ENCODE peak calls at places on chromosomes 7 and 10, in four cellular contexts. E, O, V and A are unnamed samples.
A peak's percentile ranks its signal among the peaks of the same experiment; 100 is the strongest.

GRCh38 chr10:12419279-12419847 is 70.0 kb downstream of the CAMK1D start:
- DNase-seq in E (no peak), O (no peak), V (peak; percentile 79), A (peak; percentile 70)

GRCh38 chr10:119412244-119412750 is 130.2 kb downstream of the RGS10 start:
- DNase-seq in E (no peak), O (no peak), V (no peak), A (no peak)

GRCh38 chr10:52032681-52033629 is 281.1 kb upstream of the DKK1 start:
- DNase-seq in E (no peak), O (no peak), V (no peak), A (no peak)

GRCh38 chr10:71326464-71326881 is 7.4 kb downstream of the SLC29A3 start:
- DNase-seq in E (no peak), O (no peak), V (no peak), A (no peak)

GRCh38 chr10:69499726-69500689 is 48.7 kb downstream of the TSPAN15 start:
- DNase-seq in E (no peak), O (no peak), V (no peak), A (no peak)

GRCh38 chr7:80127412-80128150 is 7.0 kb upstream of the GNAI1 start:
- DNase-seq in E (no peak), O (peak; percentile 37), V (no peak), A (no peak)

GRCh38 chr7:2982831-2983230 is 60.8 kb downstream of the CARD11 start:
- DNase-seq in E (no peak), O (no peak), V (no peak), A (no peak)

GRCh38 chr7:40403664-40404476 is 269.1 kb downstream of the SUGCT start:
- DNase-seq in E (no peak), O (peak; percentile 88), V (no peak), A (no peak)

GRCh38 chr10:22022257-22023051 is 18.9 kb upstream of the DNAJC1 start:
- DNase-seq in E (peak; percentile 76), O (no peak), V (no peak), A (no peak)

GRCh38 chr7:96322373-96322695 is 436 bp upstream of the SLC25A13 start:
- DNase-seq in E (no peak), O (no peak), V (no peak), A (no peak)

GRCh38 chr10:124719213-124719851 is 24.8 kb downstream of the FAM53B start:
- DNase-seq in E (peak; percentile 51), O (no peak), V (no peak), A (no peak)

GRCh38 chr7:67518580-67518979 is 521.9 kb downstream of the TYW1 start:
- DNase-seq in E (no peak), O (no peak), V (no peak), A (no peak)

GRCh38 chr10:91590142-91590903 is 42.5 kb downstream of the PPP1R3C start:
- DNase-seq in E (no peak), O (no peak), V (no peak), A (no peak)

GRCh38 chr7:132176719-132177118 is 399.6 kb downstream of the PLXNA4 start:
- DNase-seq in E (no peak), O (no peak), V (no peak), A (no peak)

GRCh38 chr7:101936612-101937231 is 119.3 kb downstream of the CUX1 start:
- DNase-seq in E (peak; percentile 30), O (no peak), V (no peak), A (no peak)

GRCh38 chr10:124917939-124918830 is 23.7 kb upstream of the ZRANB1 start:
- DNase-seq in E (no peak), O (no peak), V (no peak), A (no peak)

GRCh38 chr10:133310399-133310755 is 1.7 kb downstream of the ZNF511 start:
- DNase-seq in E (no peak), O (no peak), V (no peak), A (no peak)

GRCh38 chr7:142568430-142569097 is 180.7 kb upstream of the PRSS1 start:
- DNase-seq in E (no peak), O (no peak), V (no peak), A (peak; percentile 86)

GRCh38 chr7:99949645-99950228 is 20.3 kb upstream of the GJC3 start:
- DNase-seq in E (peak; percentile 17), O (peak; percentile 21), V (no peak), A (no peak)

GRCh38 chr7:1725199-1725701 is 55.2 kb downstream of the ELFN1 start:
- DNase-seq in E (no peak), O (no peak), V (no peak), A (no peak)

DNA sequence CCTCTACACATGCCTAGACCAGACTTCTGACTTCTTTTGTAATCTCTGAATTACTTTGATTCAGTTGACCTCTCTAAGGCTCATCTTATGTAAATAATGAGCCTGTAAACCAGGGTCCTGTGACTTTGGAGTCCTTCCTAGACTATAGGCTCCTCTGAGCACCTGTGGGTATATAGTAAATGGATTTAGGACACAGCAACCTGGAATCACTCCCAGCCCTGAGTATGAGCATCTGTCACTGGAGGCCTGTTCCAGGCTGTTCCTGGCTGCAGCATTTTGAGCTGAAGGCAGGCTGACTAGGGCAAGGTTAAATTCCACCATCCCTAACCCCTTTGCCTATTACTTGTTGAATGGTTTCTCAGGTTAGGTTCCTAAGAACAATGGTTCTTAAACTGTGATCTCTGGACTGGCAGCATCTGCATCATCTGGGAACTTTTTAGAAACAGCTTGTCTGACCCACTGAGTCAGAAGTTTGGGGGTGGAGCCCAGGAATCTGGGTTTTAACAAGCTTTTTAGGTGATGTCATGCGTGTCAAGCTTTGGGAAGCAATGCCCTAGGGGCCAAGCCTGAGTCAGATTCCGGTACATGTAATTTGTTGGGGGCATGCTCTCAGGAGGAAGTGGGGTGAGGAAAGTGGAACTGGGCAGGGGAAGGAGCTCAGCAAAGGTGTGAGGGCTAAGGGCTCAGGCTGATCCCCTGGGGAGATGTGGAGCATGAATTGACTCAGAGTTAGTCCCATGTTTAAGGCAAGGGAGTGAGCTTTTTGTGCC is 28.2 kb downstream of the MINDY4 start:
- DNase-seq in E (no peak), O (no peak), V (no peak), A (no peak)
- TF ChIP-seq TCF7L2 in E (no peak), O (no peak), V (no peak), A (no peak)

GRCh38 chr7:111718886-111719285 is 156.6 kb upstream of the IMMP2L start:
- DNase-seq in E (no peak), O (no peak), V (no peak), A (no peak)
- H3K4me3 ChIP-seq in E (no peak overlapping the region), O (no peak overlapping the region), V (no peak overlapping the region), A (no peak overlapping the region)

DNA sequence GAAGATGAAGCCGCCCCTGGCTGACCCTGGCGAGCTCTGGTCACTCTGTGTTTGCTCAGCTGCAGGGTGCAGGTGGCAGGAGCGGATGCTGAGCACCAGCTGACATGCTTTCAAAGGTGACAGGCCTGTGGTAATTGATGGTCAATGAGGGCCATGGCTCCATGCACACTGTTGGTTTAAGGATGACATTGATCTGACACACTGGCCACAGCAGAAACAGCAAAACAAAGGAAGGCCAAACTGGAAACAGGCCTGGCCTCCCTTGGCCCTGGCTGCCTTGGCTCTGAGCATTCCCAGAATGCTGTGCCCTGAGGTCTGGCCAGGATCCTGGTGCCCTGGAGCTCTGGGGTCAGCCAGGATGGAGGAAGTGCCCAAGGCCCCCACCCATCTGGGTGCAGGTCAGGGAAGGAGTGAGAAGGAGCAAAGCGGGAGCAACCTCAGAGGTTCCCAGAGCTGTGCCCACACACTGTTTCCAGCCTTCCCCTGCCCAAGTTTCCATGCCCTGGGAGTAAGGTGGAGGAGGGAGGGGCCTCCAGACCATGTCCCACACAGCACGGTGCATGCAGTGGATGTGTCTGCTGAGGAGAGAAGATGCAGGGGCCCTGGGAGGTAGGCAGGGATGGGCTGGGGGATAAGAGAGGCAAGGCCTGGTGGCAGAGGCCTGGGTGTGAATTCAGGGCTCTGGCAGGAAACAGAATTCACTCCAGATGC is 302.2 kb downstream of the RPS24 start:
- DNase-seq in E (no peak), O (no peak), V (no peak), A (peak; percentile 89)
- TF ChIP-seq TCF7L2 in E (no peak), O (no peak), V (no peak), A (peak; percentile 24)

GRCh38 chr7:25228386-25228785 is at the start of gene NPVF:
- DNase-seq in E (no peak), O (no peak), V (no peak), A (no peak)
- H3K4me3 ChIP-seq in E (no peak within 1 kb of the TSS), O (no peak within 1 kb of the TSS), V (no peak within 1 kb of the TSS), A (no peak within 1 kb of the TSS)

GRCh38 chr10:126581648-126582046 is 88.8 kb downstream of the C10orf90 start:
- DNase-seq in E (no peak), O (no peak), V (no peak), A (no peak)

GRCh38 chr10:126584836-126585235 is 85.7 kb downstream of the C10orf90 start:
- DNase-seq in E (no peak), O (no peak), V (no peak), A (no peak)

GRCh38 chr10:126583507-126584200 is 86.8 kb downstream of the C10orf90 start:
- DNase-seq in E (no peak), O (no peak), V (no peak), A (no peak)

GRCh38 chr10:126585249-126585986 is 85.1 kb downstream of the C10orf90 start:
- DNase-seq in E (no peak), O (no peak), V (no peak), A (no peak)

GRCh38 chr10:126580873-126581647 is 89.4 kb downstream of the C10orf90 start:
- DNase-seq in E (no peak), O (no peak), V (no peak), A (no peak)
- TF ChIP-seq TCF7L2 in E (no peak), O (no peak), V (no peak), A (no peak)

GRCh38 chr7:111090834-111091233 is at the start of gene LRRN3:
- DNase-seq in E (peak; percentile 8), O (no peak), V (no peak), A (no peak)
- H3K4me3 ChIP-seq in E (no peak within 1 kb of the TSS), O (no peak within 1 kb of the TSS), V (no peak within 1 kb of the TSS), A (peak within 1 kb of the TSS; percentile 34)